ENCODE peak calls at places on chromosomes 6 and 20, in ten cellular contexts. S is adipocyte; H is GM20000; B is Kasumi-1; Q is HFF-Myc; P is activated T-helper 1 cell treated with anti-CD3 and anti-CD28 coated beads, Interleukin-2, amount 50 U/mL, for 16 hours; J is stimulated activated CD8-positive, alpha-beta memory T cell treated with anti-CD3 and anti-CD28 coated beads, Interleukin-4, amount 100 ng/mL, for 48 hours; Z is T-helper 1 cell; L is mammary epithelial cell; K is HEK293T. M is an unnamed sample.

GRCh38 chr6:41614713-41615112 is 23.6 kb upstream of the MDFI start:
- DNase-seq in S (no peak), H (no peak), B (no peak), Q (no peak), P (no peak), J (no peak), Z (no peak), L (no peak), K (no peak), M (no peak)

GRCh38 chr6:169779896-169780295 is 28.5 kb downstream of the ERMARD start:
- DNase-seq in S (no peak), H (no peak), B (no peak), Q (no peak), P (no peak), J (no peak), Z (no peak), L (no peak), K (peak), M (peak)

GRCh38 chr6:160355001-160355400 is 6.8 kb downstream of the SLC22A3 start:
- DNase-seq in S (no peak), H (no peak), B (no peak), Q (no peak), P (no peak), J (no peak), Z (peak), L (peak), K (no peak), M (no peak)

GRCh38 chr6:157520986-157521664 is 140.1 kb downstream of the ZDHHC14 start:
- DNase-seq in S (no peak), H (no peak), B (peak), Q (no peak), P (no peak), J (no peak), Z (no peak), L (no peak), K (no peak), M (no peak)

GRCh38 chr20:47440857-47441773 is 60.6 kb upstream of the NCOA3 start:
- DNase-seq in S (no peak), H (no peak), B (no peak), Q (no peak), P (no peak), J (no peak), Z (no peak), L (no peak), K (no peak), M (no peak)

GRCh38 chr20:1273366-1273765 is 7.3 kb downstream of the SNPH start:
- DNase-seq in S (peak), H (no peak), B (no peak), Q (no peak), P (no peak), J (no peak), Z (no peak), L (no peak), K (no peak), M (no peak)

GRCh38 chr6:5112065-5112799 is 27.1 kb downstream of the PPP1R3G start:
- DNase-seq in S (peak), H (no peak), B (no peak), Q (peak), P (no peak), J (no peak), Z (no peak), L (peak), K (no peak), M (no peak)

GRCh38 chr20:23125159-23125558 is 39.0 kb upstream of the CD93 start:
- DNase-seq in S (no peak), H (no peak), B (no peak), Q (no peak), P (no peak), J (no peak), Z (no peak), L (no peak), K (no peak), M (no peak)

GRCh38 chr6:3247255-3248146 is 11.2 kb upstream of the PSMG4 start:
- DNase-seq in S (peak), H (no peak), B (no peak), Q (peak), P (no peak), J (no peak), Z (no peak), L (peak), K (no peak), M (peak)

GRCh38 chr20:9409981-9410380 is 104.4 kb upstream of the LAMP5 start:
- DNase-seq in S (peak), H (no peak), B (no peak), Q (no peak), P (no peak), J (no peak), Z (no peak), L (peak), K (no peak), M (no peak)

GRCh38 chr6:90110971-90111370 is 185.7 kb downstream of the BACH2 start:
- DNase-seq in S (no peak), H (no peak), B (no peak), Q (no peak), P (peak), J (peak), Z (peak), L (no peak), K (no peak), M (no peak)

GRCh38 chr20:35192071-35192872 is 20.4 kb downstream of the PROCR start:
- DNase-seq in S (no peak), H (no peak), B (no peak), Q (no peak), P (no peak), J (no peak), Z (no peak), L (peak), K (no peak), M (no peak)

GRCh38 chr6:133341607-133342158 is 100.5 kb downstream of the EYA4 start:
- DNase-seq in S (peak), H (no peak), B (no peak), Q (no peak), P (no peak), J (no peak), Z (no peak), L (no peak), K (peak), M (no peak)

GRCh38 chr20:419556-420168 is 11.6 kb downstream of the RBCK1 start:
- DNase-seq in S (no peak), H (no peak), B (no peak), Q (no peak), P (no peak), J (no peak), Z (no peak), L (peak), K (no peak), M (peak)

GRCh38 chr20:9488063-9488462 is 26.3 kb upstream of the LAMP5 start:
- DNase-seq in S (no peak), H (no peak), B (no peak), Q (no peak), P (no peak), J (no peak), Z (no peak), L (no peak), K (no peak), M (no peak)

GRCh38 chr6:165298426-165298825 is 11.0 kb downstream of the C6orf118 start:
- DNase-seq in S (no peak), H (no peak), B (no peak), Q (no peak), P (no peak), J (no peak), Z (no peak), L (no peak), K (no peak), M (no peak)

GRCh38 chr6:89840538-89840937 is 10.9 kb downstream of the CASP8AP2 start:
- DNase-seq in S (no peak), H (no peak), B (no peak), Q (no peak), P (no peak), J (no peak), Z (no peak), L (no peak), K (peak), M (no peak)

GRCh38 chr6:75345413-75345812 is 60.8 kb upstream of the TMEM30A start:
- DNase-seq in S (no peak), H (no peak), B (no peak), Q (no peak), P (no peak), J (no peak), Z (no peak), L (no peak), K (no peak), M (no peak)

GRCh38 chr6:9527679-9528286 is 887.1 kb downstream of the TFAP2A start:
- DNase-seq in S (peak), H (no peak), B (peak), Q (no peak), P (no peak), J (no peak), Z (no peak), L (no peak), K (no peak), M (no peak)

GRCh38 chr6:138226701-138227315 is 8.5 kb upstream of the PBOV1 start:
- DNase-seq in S (no peak), H (no peak), B (no peak), Q (no peak), P (no peak), J (no peak), Z (no peak), L (no peak), K (no peak), M (no peak)

GRCh38 chr20:28616354-28616753 is 2641.1 kb upstream of the DEFB115 start:
- DNase-seq in S (no peak), H (no peak), B (no peak), Q (no peak), P (no peak), J (no peak), Z (no peak), L (no peak), K (no peak), M (no peak)

GRCh38 chr6:17707371-17707651 is 586 bp upstream of the NUP153 start:
- DNase-seq in S (peak), H (no peak), B (no peak), Q (no peak), P (no peak), J (no peak), Z (no peak), L (no peak), K (no peak), M (no peak)

GRCh38 chr20:43558412-43559146 is at the start of gene SGK2:
- DNase-seq in S (peak), H (no peak), B (no peak), Q (no peak), P (no peak), J (no peak), Z (no peak), L (no peak), K (no peak), M (no peak)

GRCh38 chr6:65595540-65595939 is 111.5 kb downstream of the EYS start:
- DNase-seq in S (no peak), H (no peak), B (no peak), Q (no peak), P (no peak), J (no peak), Z (no peak), L (no peak), K (no peak), M (no peak)

GRCh38 chr6:42821341-42821668 is 39.5 kb downstream of the BICRAL start:
- DNase-seq in S (no peak), H (no peak), B (no peak), Q (no peak), P (no peak), J (no peak), Z (no peak), L (no peak), K (no peak), M (no peak)

GRCh38 chr6:83258517-83258916 is 65.4 kb downstream of the RWDD2A start:
- DNase-seq in S (no peak), H (no peak), B (no peak), Q (no peak), P (no peak), J (no peak), Z (no peak), L (no peak), K (no peak), M (no peak)

GRCh38 chr6:113824863-113825262 is 32.3 kb upstream of the MARCKS start:
- DNase-seq in S (no peak), H (no peak), B (no peak), Q (no peak), P (no peak), J (no peak), Z (no peak), L (no peak), K (no peak), M (no peak)

GRCh38 chr20:36847710-36848040 is 28.3 kb upstream of the TLDC2 start:
- DNase-seq in S (peak), H (no peak), B (no peak), Q (no peak), P (no peak), J (no peak), Z (no peak), L (no peak), K (no peak), M (no peak)

GRCh38 chr6:33967266-33967767 is 163.5 kb upstream of the MLN start:
- DNase-seq in S (no peak), H (no peak), B (no peak), Q (no peak), P (no peak), J (no peak), Z (no peak), L (no peak), K (no peak), M (peak)

GRCh38 chr6:51025082-51025777 is 206.6 kb downstream of the TFAP2B start:
- DNase-seq in S (no peak), H (no peak), B (no peak), Q (no peak), P (no peak), J (no peak), Z (no peak), L (peak), K (no peak), M (no peak)

GRCh38 chr6:54980511-54981275 is 134.1 kb downstream of the FAM83B start:
- DNase-seq in S (peak), H (no peak), B (no peak), Q (peak), P (no peak), J (no peak), Z (no peak), L (peak), K (no peak), M (no peak)

GRCh38 chr6:9039258-9039657 is 603.9 kb upstream of the SLC35B3 start:
- DNase-seq in S (no peak), H (no peak), B (no peak), Q (no peak), P (no peak), J (no peak), Z (no peak), L (no peak), K (no peak), M (no peak)

GRCh38 chr6:36149436-36149835 is 19.1 kb downstream of the MAPK13 start:
- DNase-seq in S (no peak), H (no peak), B (no peak), Q (no peak), P (no peak), J (no peak), Z (no peak), L (no peak), K (no peak), M (no peak)

M was measured in tibial artery.